ENCODE peak calls at places on chromosome X, in eight cellular contexts. I is activated CD4-positive, CD25-positive, alpha-beta regulatory T cell; G is stimulated activated naive B cell treated with anti-CD40 and anti-IgM and Interleukin-4, amounts not matched to agents 10 μg/mL and 1 μg/mL and 100 μg/mL, for 72 hours; O is mesenteric fat pad; C is NB4; V is stimulated activated CD8-positive, alpha-beta memory T cell treated with anti-CD3 and anti-CD28 coated beads, Interleukin-7, amount 100 ng/mL, for 1 hour; U is right lobe of liver; L is heart right ventricle. R is an unnamed sample.
A peak's percentile ranks its signal among the peaks of the same experiment; 100 is the strongest.

GRCh38 chrX:72121381-72121780 is 10.3 kb downstream of the RTL5 start:
- DNase-seq in O (peak; percentile 75), I (no peak), G (no peak), C (peak; percentile 84), L (peak; percentile 76), V (no peak), U (no peak), R (no peak)

GRCh38 chrX:131828482-131828881 is 194.6 kb upstream of the STK26 start:
- DNase-seq in C (peak; percentile 46), O (no peak), V (no peak), G (no peak), L (no peak), I (no peak), U (no peak), R (no peak)

GRCh38 chrX:76802698-76803097 is 375.2 kb downstream of the MAGEE1 start:
- DNase-seq in O (no peak), U (no peak), L (no peak), C (peak; percentile 14), V (no peak), G (no peak), I (no peak), R (no peak)

GRCh38 chrX:49282647-49283011 is 13.0 kb downstream of the PPP1R3F start:
- DNase-seq in G (no peak), U (no peak), C (peak; percentile 20), O (peak; percentile 59), V (no peak), L (no peak), I (no peak), R (no peak)

GRCh38 chrX:128012015-128012414 is 40.2 kb downstream of the ACTRT1 start:
- DNase-seq in O (no peak), U (no peak), I (no peak), G (no peak), C (no peak), L (no peak), V (no peak), R (no peak)

GRCh38 chrX:10557166-10557565 is 63.2 kb downstream of the MID1 start:
- DNase-seq in L (no peak), I (no peak), O (no peak), U (no peak), G (no peak), V (no peak), C (no peak), R (no peak)

GRCh38 chrX:45768666-45769065 is 568.0 kb upstream of the DIPK2B start:
- DNase-seq in O (no peak), U (no peak), I (no peak), L (no peak), G (no peak), V (no peak), C (no peak), R (no peak)

GRCh38 chrX:139201924-139202323 is 328.6 kb upstream of the F9 start:
- DNase-seq in C (no peak), I (no peak), L (no peak), U (no peak), G (no peak), O (no peak), V (no peak), R (no peak)

GRCh38 chrX:39759526-39760224 is 338.1 kb downstream of the BCOR start:
- DNase-seq in O (no peak), V (no peak), C (no peak), I (no peak), U (no peak), L (no peak), G (no peak), R (no peak)

GRCh38 chrX:31603411-31604120 is 531.7 kb upstream of the FTHL17 start:
- DNase-seq in C (no peak), V (no peak), I (no peak), G (no peak), O (no peak), L (no peak), U (no peak), R (no peak)

GRCh38 chrX:134526399-134526798 is 66.4 kb downstream of the HPRT1 start:
- DNase-seq in G (no peak), V (no peak), I (no peak), C (no peak), O (no peak), L (no peak), U (no peak), R (no peak)

GRCh38 chrX:8037593-8038348 is 110.6 kb upstream of the PNPLA4 start:
- DNase-seq in O (no peak), V (no peak), L (no peak), C (peak; percentile 51), U (no peak), G (no peak), I (no peak), R (no peak)

GRCh38 chrX:107562482-107562881 is 65.8 kb upstream of the PRPS1 start:
- DNase-seq in C (no peak), U (no peak), L (no peak), G (no peak), V (no peak), O (no peak), I (no peak), R (no peak)

GRCh38 chrX:120768254-120768653 is 107.4 kb downstream of the CT47B1 start:
- DNase-seq in I (no peak), C (no peak), G (no peak), O (no peak), U (no peak), L (no peak), V (no peak), R (no peak)

GRCh38 chrX:43805579-43805978 is 76.7 kb downstream of the MAOB start:
- DNase-seq in L (no peak), I (no peak), G (no peak), O (no peak), V (no peak), U (no peak), C (no peak), R (no peak)

GRCh38 chrX:45743906-45744625 is 543.4 kb upstream of the DIPK2B start:
- DNase-seq in I (no peak), G (no peak), U (no peak), C (no peak), O (no peak), V (no peak), L (no peak), R (no peak)